ENCODE peak calls at places on chromosomes 11 and 22, in seven cellular contexts. S is epithelial cell of proximal tubule, O is mucosa of descending colon, R is OCI-LY7, G is GM12865, N is AG04450, V is stomach. F is an unnamed sample.

GRCh38 chr22:49295851-49296560 is 531.7 kb downstream of the BRD1 start:
- DNase-seq in G (no peak), S (no peak), R (no peak), O (no peak), N (no peak), V (peak), F (peak)

GRCh38 chr11:13314676-13315394 is 37.2 kb downstream of the BMAL1 start:
- DNase-seq in S (no peak), O (no peak), N (no peak), V (no peak), G (no peak), R (no peak), F (no peak)

GRCh38 chr11:128283445-128283844 is 303.9 kb downstream of the ETS1 start:
- DNase-seq in O (no peak), V (no peak), S (no peak), R (no peak), G (no peak), N (peak), F (no peak)

GRCh38 chr11:72331761-72332160 is 87.8 kb upstream of the PHOX2A start:
- DNase-seq in N (no peak), G (no peak), S (no peak), V (no peak), O (no peak), R (no peak), F (no peak)

GRCh38 chr22:18966748-18967147 is 30.7 kb upstream of the PRODH start:
- DNase-seq in S (no peak), R (no peak), N (no peak), V (no peak), O (no peak), G (no peak), F (no peak)

GRCh38 chr11:72579816-72580647 is 94.2 kb downstream of the PDE2A start:
- DNase-seq in V (no peak), G (no peak), R (peak), S (no peak), O (no peak), N (no peak), F (peak)

GRCh38 chr11:61693897-61694840 is 14.0 kb downstream of the DAGLA start:
- DNase-seq in S (peak), O (peak), G (no peak), R (no peak), N (no peak), V (no peak), F (no peak)

GRCh38 chr22:46897246-46897623 is 134.8 kb downstream of the TBC1D22A start:
- DNase-seq in V (peak), R (no peak), N (no peak), G (no peak), S (no peak), O (no peak), F (no peak)

GRCh38 chr11:67615455-67616430 is 9.0 kb downstream of the NDUFV1 start:
- DNase-seq in V (peak), G (peak), S (no peak), N (no peak), O (peak), R (peak), F (no peak)

GRCh38 chr11:22633354-22633902 is 7.8 kb upstream of the FANCF start:
- DNase-seq in V (no peak), G (no peak), N (no peak), O (no peak), S (no peak), R (no peak), F (no peak)

GRCh38 chr22:17597217-17597616 is 31.3 kb downstream of the ATP6V1E1 start:
- DNase-seq in R (no peak), S (no peak), O (no peak), N (no peak), G (no peak), V (no peak), F (no peak)

GRCh38 chr11:67029146-67029545 is 6.2 kb downstream of the SYT12 start:
- DNase-seq in N (no peak), G (no peak), S (no peak), R (no peak), V (no peak), O (no peak), F (no peak)

DNA sequence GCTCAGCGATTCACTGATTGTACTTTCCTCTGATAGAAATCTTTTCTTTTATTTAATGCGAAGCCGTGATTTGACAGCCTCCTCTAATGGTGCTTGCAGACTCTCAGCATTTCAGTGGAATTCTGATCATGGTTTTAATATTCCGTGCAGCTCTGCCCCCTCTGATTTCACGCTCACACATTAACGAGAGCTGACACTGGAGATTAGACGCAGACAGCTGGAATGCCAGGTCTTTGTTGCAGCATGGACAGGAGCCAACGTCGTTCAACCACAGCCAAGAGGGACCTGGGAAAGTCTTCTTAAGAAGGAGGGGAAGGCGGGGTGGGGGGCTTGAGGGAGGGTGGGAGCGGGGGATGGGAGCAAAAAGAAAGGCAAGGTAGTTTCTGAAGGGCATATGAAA is 186.4 kb downstream of the BLID start:
- DNase-seq in V (no peak), N (no peak), R (no peak), O (no peak), S (peak), G (no peak), F (no peak)
- H3K4me3 ChIP-seq in V (peak), N (peak), R (no peak), O (no peak), S (peak), G (no peak), F (no peak)

GRCh38 chr22:36863281-36863680 is 2.5 kb downstream of the NCF4 start:
- DNase-seq in V (no peak), G (peak), O (no peak), S (no peak), R (no peak), N (no peak), F (peak)
- H3K4me3 ChIP-seq in V (no peak), G (peak), O (no peak), S (no peak), R (peak), N (no peak), F (no peak)

GRCh38 chr11:62724171-62724570 is 3.1 kb downstream of the HNRNPUL2 start:
- DNase-seq in V (no peak), O (no peak), R (no peak), G (no peak), N (no peak), S (no peak), F (no peak)
- H3K4me3 ChIP-seq in V (peak), O (no peak), R (peak), G (peak), N (peak), S (peak), F (no peak)

GRCh38 chr22:21001601-21002325 is at the start of gene THAP7:
- DNase-seq in S (peak), R (peak), O (peak), V (peak), G (peak), N (peak), F (peak)

GRCh38 chr22:20999350-21000214 is 2.3 kb downstream of the THAP7 start:
- DNase-seq in R (no peak), S (no peak), N (no peak), V (no peak), G (no peak), O (no peak), F (no peak)

GRCh38 chr22:21000215-21000986 is 1.5 kb downstream of the THAP7 start:
- DNase-seq in N (no peak), V (no peak), G (no peak), R (no peak), S (no peak), O (no peak), F (no peak)

GRCh38 chr22:21000987-21001600 is 824 bp downstream of the THAP7 start:
- DNase-seq in N (no peak), V (no peak), O (no peak), R (no peak), S (no peak), G (no peak), F (no peak)

DNA sequence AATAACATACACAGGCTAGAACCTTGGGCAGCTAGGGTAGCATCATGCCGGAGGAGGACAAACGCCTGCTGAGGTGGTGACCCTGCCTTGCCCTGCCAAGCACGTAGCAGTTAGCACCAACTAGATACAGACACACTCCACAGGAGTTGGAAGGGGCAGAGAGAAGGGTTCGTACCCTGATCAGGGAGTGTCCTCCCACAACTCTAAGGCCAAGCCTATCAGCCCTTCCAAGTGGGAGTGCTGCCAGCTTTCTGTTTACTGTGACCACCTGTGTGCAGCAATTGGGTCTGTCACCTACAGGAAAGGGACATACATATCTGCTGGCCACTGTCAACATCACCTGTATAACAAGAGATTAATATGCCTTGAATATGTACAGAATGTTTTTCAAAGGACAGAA is 1.9 kb upstream of the THAP7 start:
- DNase-seq in V (no peak), O (no peak), R (no peak), S (no peak), N (no peak), G (no peak), F (no peak)
- H3K4me3 ChIP-seq in V (no peak), O (no peak), R (peak), S (no peak), N (no peak), G (peak), F (no peak)

GRCh38 chr11:78426845-78427244 is 9.2 kb upstream of the GAB2 start:
- DNase-seq in S (no peak), V (no peak), O (no peak), G (peak), R (no peak), N (no peak), F (no peak)

GRCh38 chr11:78425436-78425835 is 7.8 kb upstream of the GAB2 start:
- DNase-seq in O (no peak), N (no peak), G (no peak), V (no peak), S (no peak), R (no peak), F (no peak)

GRCh38 chr11:78423241-78423640 is 5.6 kb upstream of the GAB2 start:
- DNase-seq in V (no peak), R (no peak), O (no peak), G (no peak), N (no peak), S (no peak), F (no peak)

GRCh38 chr11:78427615-78428272 is 10.1 kb upstream of the GAB2 start:
- DNase-seq in R (no peak), O (no peak), V (no peak), N (no peak), S (no peak), G (peak), F (no peak)

GRCh38 chr11:78424334-78425270 is 7.0 kb upstream of the GAB2 start:
- DNase-seq in N (no peak), R (peak), S (no peak), V (no peak), O (no peak), G (peak), F (no peak)
- H3K4me3 ChIP-seq in N (no peak), R (peak), S (no peak), V (no peak), O (no peak), G (no peak), F (no peak)

DNA sequence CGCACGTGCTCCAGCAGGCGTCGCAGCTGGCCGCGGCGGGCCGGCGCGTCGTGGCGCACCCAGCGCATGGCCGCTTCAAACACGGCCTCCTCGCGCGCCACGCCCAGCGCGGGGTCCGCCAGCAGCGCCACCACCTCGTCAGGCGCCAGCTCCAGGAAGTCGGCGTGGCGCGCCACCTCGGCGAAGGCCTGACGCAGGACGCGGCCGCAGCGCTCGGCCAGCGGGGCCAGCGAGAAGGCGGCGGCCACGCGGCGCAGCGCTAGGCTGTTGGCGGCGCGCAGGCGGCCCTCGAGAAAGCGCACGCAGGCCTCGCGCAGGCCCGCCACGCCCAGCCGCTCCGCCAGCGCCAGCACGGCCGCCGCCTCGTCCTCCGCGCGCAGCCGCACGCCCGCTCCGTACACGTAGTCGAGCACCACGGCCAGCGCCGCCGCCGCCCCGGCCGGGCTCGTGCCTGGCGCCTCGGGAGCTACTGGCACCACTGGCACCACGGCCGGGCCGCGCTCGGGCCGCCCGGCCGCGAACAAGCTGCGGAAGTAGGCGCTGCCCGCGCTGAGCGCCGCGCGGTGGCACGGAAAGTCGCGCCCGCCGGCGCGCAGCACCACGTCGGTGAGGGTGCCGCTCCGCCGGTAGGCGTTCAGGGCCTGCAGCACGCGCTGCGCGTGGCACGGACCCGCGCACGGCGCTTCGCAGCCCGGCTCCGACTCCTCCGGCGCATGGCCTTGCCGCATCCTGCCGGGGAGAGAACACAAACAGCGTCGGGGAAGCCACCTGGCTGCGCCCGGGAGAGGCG is 2.9 kb downstream of the KLHL35 start:
- DNase-seq in V (peak), N (no peak), G (peak), O (peak), S (no peak), R (no peak), F (no peak)
- H3K4me3 ChIP-seq in V (peak), N (peak), G (peak), O (no peak), S (peak), R (no peak), F (no peak)